ENCODE peak calls at places on chromosomes 16 and 17, in five cellular contexts. One of them, this sample, is unnamed.
A peak's percentile ranks its signal among the peaks of the same experiment; 100 is the strongest.

GRCh38 chr17:7560172-7561027 is 1.3 kb upstream of the SENP3 start:
- DNase-seq in thyroid gland: peak; percentile 66
- DNase-seq in left cardiac atrium: peak; percentile 57
- DNase-seq in activated CD8-positive, alpha-beta memory T cell treated with anti-CD3 and anti-CD28 coated beads for 24 hours: peak; percentile 80
- DNase-seq in tibial nerve: no peak
- DNase-seq in this sample: peak; percentile 69

GRCh38 chr17:17810374-17811248 is 26.2 kb downstream of the SREBF1 start:
- DNase-seq in thyroid gland: peak; percentile 85
- DNase-seq in left cardiac atrium: peak; percentile 50
- DNase-seq in activated CD8-positive, alpha-beta memory T cell treated with anti-CD3 and anti-CD28 coated beads for 24 hours: no peak
- DNase-seq in tibial nerve: no peak
- DNase-seq in this sample: peak; percentile 74

GRCh38 chr17:37844158-37844976 is 79.8 kb upstream of the TBC1D3K start:
- DNase-seq in thyroid gland: peak; percentile 45
- DNase-seq in left cardiac atrium: peak; percentile 58
- DNase-seq in activated CD8-positive, alpha-beta memory T cell treated with anti-CD3 and anti-CD28 coated beads for 24 hours: peak; percentile 82
- DNase-seq in tibial nerve: no peak
- DNase-seq in this sample: peak; percentile 62

GRCh38 chr17:42493324-42493723 is 34.6 kb downstream of the ATP6V0A1 start:
- DNase-seq in thyroid gland: no peak
- DNase-seq in left cardiac atrium: no peak
- DNase-seq in activated CD8-positive, alpha-beta memory T cell treated with anti-CD3 and anti-CD28 coated beads for 24 hours: no peak
- DNase-seq in tibial nerve: no peak
- DNase-seq in this sample: no peak

GRCh38 chr16:71674229-71674628 is 48.2 kb downstream of the MARVELD3 start:
- DNase-seq in thyroid gland: no peak
- DNase-seq in left cardiac atrium: no peak
- DNase-seq in activated CD8-positive, alpha-beta memory T cell treated with anti-CD3 and anti-CD28 coated beads for 24 hours: no peak
- DNase-seq in tibial nerve: no peak
- DNase-seq in this sample: no peak

GRCh38 chr16:72111653-72112451 is 18.2 kb downstream of the DHX38 start:
- DNase-seq in thyroid gland: no peak
- DNase-seq in left cardiac atrium: no peak
- DNase-seq in activated CD8-positive, alpha-beta memory T cell treated with anti-CD3 and anti-CD28 coated beads for 24 hours: no peak
- DNase-seq in tibial nerve: no peak
- DNase-seq in this sample: no peak

GRCh38 chr16:264440-264951 is 11.2 kb downstream of the RGS11 start:
- DNase-seq in thyroid gland: no peak
- DNase-seq in left cardiac atrium: no peak
- DNase-seq in activated CD8-positive, alpha-beta memory T cell treated with anti-CD3 and anti-CD28 coated beads for 24 hours: no peak
- DNase-seq in tibial nerve: no peak
- DNase-seq in this sample: no peak

GRCh38 chr17:36133629-36134259 is 30.1 kb downstream of the CCL4 start:
- DNase-seq in thyroid gland: peak; percentile 49
- DNase-seq in left cardiac atrium: no peak
- DNase-seq in activated CD8-positive, alpha-beta memory T cell treated with anti-CD3 and anti-CD28 coated beads for 24 hours: no peak
- DNase-seq in tibial nerve: no peak
- DNase-seq in this sample: no peak

GRCh38 chr16:19520861-19521331 is 1.0 kb downstream of the GDE1 start:
- DNase-seq in thyroid gland: no peak
- DNase-seq in left cardiac atrium: no peak
- DNase-seq in activated CD8-positive, alpha-beta memory T cell treated with anti-CD3 and anti-CD28 coated beads for 24 hours: no peak
- DNase-seq in tibial nerve: no peak
- DNase-seq in this sample: no peak

GRCh38 chr16:6482861-6483530 is 849.6 kb upstream of the RBFOX1 start:
- DNase-seq in thyroid gland: no peak
- DNase-seq in left cardiac atrium: no peak
- DNase-seq in activated CD8-positive, alpha-beta memory T cell treated with anti-CD3 and anti-CD28 coated beads for 24 hours: no peak
- DNase-seq in tibial nerve: no peak
- DNase-seq in this sample: no peak

GRCh38 chr16:86880316-86881117 is 302.2 kb downstream of the FOXL1 start:
- DNase-seq in thyroid gland: no peak
- DNase-seq in left cardiac atrium: no peak
- DNase-seq in activated CD8-positive, alpha-beta memory T cell treated with anti-CD3 and anti-CD28 coated beads for 24 hours: no peak
- DNase-seq in tibial nerve: no peak
- DNase-seq in this sample: no peak